ENCODE peak calls at places on chromosomes 16 and 17, in four cellular contexts. N, C, I and K are unnamed samples.

GRCh38 chr16:75491876-75492275 is 3.4 kb downstream of the CHST6 start:
- DNase-seq in N (no peak), C (no peak), I (no peak), K (peak; percentile 58)

GRCh38 chr16:57955572-57955971 is 15.4 kb downstream of the CNGB1 start:
- DNase-seq in N (no peak), C (no peak), I (peak; percentile 16), K (no peak)

GRCh38 chr16:84391151-84391873 is 23.0 kb downstream of the ATP2C2 start:
- DNase-seq in N (peak; percentile 26), C (no peak), I (no peak), K (no peak)

GRCh38 chr17:73986641-73987177 is 216.8 kb upstream of the RPL38 start:
- DNase-seq in N (no peak), C (no peak), I (no peak), K (no peak)

GRCh38 chr16:73232555-73233422 is 184.9 kb upstream of the ZFHX3 start:
- DNase-seq in N (peak; percentile 91), C (no peak), I (peak; percentile 87), K (no peak)

GRCh38 chr17:43556292-43556691 is 10.2 kb upstream of the ETV4 start:
- DNase-seq in N (peak; percentile 40), C (peak; percentile 24), I (no peak), K (no peak)

GRCh38 chr17:36768355-36768754 is 167.0 kb downstream of the MRM1 start:
- DNase-seq in N (no peak), C (no peak), I (no peak), K (peak; percentile 48)

GRCh38 chr17:15377608-15378007 is 36.2 kb upstream of the TEKT3 start:
- DNase-seq in N (peak; percentile 78), C (no peak), I (no peak), K (no peak)

GRCh38 chr17:42068979-42069378 is 18.6 kb upstream of the C17orf113 start:
- DNase-seq in N (no peak), C (no peak), I (no peak), K (no peak)

GRCh38 chr16:22004321-22004720 is 3.4 kb upstream of the PDZD9 start:
- DNase-seq in N (no peak), C (no peak), I (no peak), K (no peak)

GRCh38 chr16:19879241-19879792 is 5.3 kb downstream of the GPRC5B start:
- DNase-seq in N (peak; percentile 23), C (no peak), I (no peak), K (peak; percentile 61)

GRCh38 chr16:88700636-88701482 is 5.3 kb downstream of the RNF166 start:
- DNase-seq in N (peak; percentile 61), C (peak; percentile 95), I (no peak), K (no peak)

GRCh38 chr16:58339452-58339938 is 44.7 kb upstream of the PRSS54 start:
- DNase-seq in N (peak; percentile 48), C (no peak), I (peak; percentile 60), K (peak; percentile 3)

GRCh38 chr17:51035436-51035835 is 85.2 kb downstream of the SPAG9 start:
- DNase-seq in N (peak; percentile 94), C (no peak), I (no peak), K (no peak)